ENCODE peak calls at places on chromosomes 16 and 17, in ten cellular contexts. One of them, this sample, is unnamed.

GRCh38 chr17:5027299-5027698 is 7.9 kb downstream of the SLC52A1 start:
- DNase-seq in CD8-positive, alpha-beta T cell: no peak
- DNase-seq in NCI-H2081: no peak
- DNase-seq in stimulated activated CD4-positive, alpha-beta T cell treated with anti-CD3 and anti-CD28 coated beads, Interleukin-4, amount 100 ng/mL, for 24 hours: no peak
- DNase-seq in iPS-NIHi11: no peak
- DNase-seq in AML-193: no peak
- DNase-seq in ACHN: no peak
- DNase-seq in T-helper 2 cell: no peak
- DNase-seq in Karpas-422: no peak
- DNase-seq in A549: no peak
- DNase-seq in this sample: no peak

GRCh38 chr17:49508061-49508865 is 13.2 kb downstream of the NGFR start:
- DNase-seq in CD8-positive, alpha-beta T cell: no peak
- DNase-seq in T-helper 2 cell: no peak
- DNase-seq in AML-193: no peak
- DNase-seq in iPS-NIHi11: peak; percentile 73
- DNase-seq in A549: peak; percentile 78
- DNase-seq in stimulated activated CD4-positive, alpha-beta T cell treated with anti-CD3 and anti-CD28 coated beads, Interleukin-4, amount 100 ng/mL, for 24 hours: no peak
- DNase-seq in Karpas-422: no peak
- DNase-seq in NCI-H2081: peak; percentile 50
- DNase-seq in ACHN: no peak
- DNase-seq in this sample: no peak

GRCh38 chr16:47886631-47887415 is 269.0 kb downstream of the ABCC12 start:
- DNase-seq in ACHN: no peak
- DNase-seq in T-helper 2 cell: no peak
- DNase-seq in iPS-NIHi11: no peak
- DNase-seq in stimulated activated CD4-positive, alpha-beta T cell treated with anti-CD3 and anti-CD28 coated beads, Interleukin-4, amount 100 ng/mL, for 24 hours: no peak
- DNase-seq in NCI-H2081: peak; percentile 47
- DNase-seq in CD8-positive, alpha-beta T cell: no peak
- DNase-seq in A549: no peak
- DNase-seq in Karpas-422: no peak
- DNase-seq in AML-193: no peak
- DNase-seq in this sample: no peak

GRCh38 chr16:46894011-46894672 is 10.0 kb downstream of the GPT2 start:
- DNase-seq in iPS-NIHi11: no peak
- DNase-seq in Karpas-422: no peak
- DNase-seq in ACHN: no peak
- DNase-seq in NCI-H2081: no peak
- DNase-seq in stimulated activated CD4-positive, alpha-beta T cell treated with anti-CD3 and anti-CD28 coated beads, Interleukin-4, amount 100 ng/mL, for 24 hours: no peak
- DNase-seq in AML-193: no peak
- DNase-seq in A549: no peak
- DNase-seq in T-helper 2 cell: no peak
- DNase-seq in CD8-positive, alpha-beta T cell: no peak
- DNase-seq in this sample: no peak

GRCh38 chr16:85998178-85998867 is 99.4 kb downstream of the IRF8 start:
- DNase-seq in AML-193: no peak
- DNase-seq in ACHN: no peak
- DNase-seq in iPS-NIHi11: no peak
- DNase-seq in NCI-H2081: no peak
- DNase-seq in A549: no peak
- DNase-seq in T-helper 2 cell: no peak
- DNase-seq in CD8-positive, alpha-beta T cell: no peak
- DNase-seq in stimulated activated CD4-positive, alpha-beta T cell treated with anti-CD3 and anti-CD28 coated beads, Interleukin-4, amount 100 ng/mL, for 24 hours: no peak
- DNase-seq in Karpas-422: no peak
- DNase-seq in this sample: no peak

GRCh38 chr17:33322063-33322462 is 29.0 kb upstream of the ASIC2 start:
- DNase-seq in CD8-positive, alpha-beta T cell: no peak
- DNase-seq in AML-193: no peak
- DNase-seq in iPS-NIHi11: no peak
- DNase-seq in stimulated activated CD4-positive, alpha-beta T cell treated with anti-CD3 and anti-CD28 coated beads, Interleukin-4, amount 100 ng/mL, for 24 hours: no peak
- DNase-seq in ACHN: no peak
- DNase-seq in T-helper 2 cell: no peak
- DNase-seq in A549: no peak
- DNase-seq in NCI-H2081: no peak
- DNase-seq in Karpas-422: no peak
- DNase-seq in this sample: no peak

GRCh38 chr16:15950167-15950854 is 895 bp downstream of the ABCC1 start:
- DNase-seq in Karpas-422: peak; percentile 76
- DNase-seq in AML-193: peak; percentile 25
- DNase-seq in NCI-H2081: peak; percentile 29
- DNase-seq in ACHN: peak; percentile 43
- DNase-seq in T-helper 2 cell: peak; percentile 36
- DNase-seq in iPS-NIHi11: peak; percentile 53
- DNase-seq in stimulated activated CD4-positive, alpha-beta T cell treated with anti-CD3 and anti-CD28 coated beads, Interleukin-4, amount 100 ng/mL, for 24 hours: peak; percentile 51
- DNase-seq in A549: no peak
- DNase-seq in CD8-positive, alpha-beta T cell: no peak
- DNase-seq in this sample: no peak

GRCh38 chr16:54938351-54939346 is 8.0 kb downstream of the IRX5 start:
- DNase-seq in NCI-H2081: peak; percentile 10
- DNase-seq in Karpas-422: no peak
- DNase-seq in CD8-positive, alpha-beta T cell: no peak
- DNase-seq in A549: no peak
- DNase-seq in AML-193: no peak
- DNase-seq in ACHN: no peak
- DNase-seq in stimulated activated CD4-positive, alpha-beta T cell treated with anti-CD3 and anti-CD28 coated beads, Interleukin-4, amount 100 ng/mL, for 24 hours: no peak
- DNase-seq in T-helper 2 cell: no peak
- DNase-seq in iPS-NIHi11: no peak
- DNase-seq in this sample: no peak

GRCh38 chr16:66426112-66427035 is 721 bp upstream of the BEAN1 start:
- DNase-seq in Karpas-422: no peak
- DNase-seq in T-helper 2 cell: no peak
- DNase-seq in iPS-NIHi11: peak; percentile 51
- DNase-seq in stimulated activated CD4-positive, alpha-beta T cell treated with anti-CD3 and anti-CD28 coated beads, Interleukin-4, amount 100 ng/mL, for 24 hours: no peak
- DNase-seq in AML-193: no peak
- DNase-seq in CD8-positive, alpha-beta T cell: no peak
- DNase-seq in ACHN: no peak
- DNase-seq in A549: no peak
- DNase-seq in NCI-H2081: no peak
- DNase-seq in this sample: peak; percentile 4

GRCh38 chr17:64694207-64694606 is 32.1 kb upstream of the SMURF2 start:
- DNase-seq in ACHN: no peak
- DNase-seq in AML-193: peak; percentile 24
- DNase-seq in Karpas-422: no peak
- DNase-seq in T-helper 2 cell: no peak
- DNase-seq in NCI-H2081: no peak
- DNase-seq in stimulated activated CD4-positive, alpha-beta T cell treated with anti-CD3 and anti-CD28 coated beads, Interleukin-4, amount 100 ng/mL, for 24 hours: no peak
- DNase-seq in A549: peak; percentile 66
- DNase-seq in CD8-positive, alpha-beta T cell: no peak
- DNase-seq in iPS-NIHi11: no peak
- DNase-seq in this sample: no peak

GRCh38 chr16:19874026-19874425 is 10.6 kb downstream of the GPRC5B start:
- DNase-seq in T-helper 2 cell: no peak
- DNase-seq in Karpas-422: no peak
- DNase-seq in A549: no peak
- DNase-seq in stimulated activated CD4-positive, alpha-beta T cell treated with anti-CD3 and anti-CD28 coated beads, Interleukin-4, amount 100 ng/mL, for 24 hours: no peak
- DNase-seq in ACHN: no peak
- DNase-seq in NCI-H2081: no peak
- DNase-seq in iPS-NIHi11: no peak
- DNase-seq in CD8-positive, alpha-beta T cell: no peak
- DNase-seq in AML-193: no peak
- DNase-seq in this sample: no peak

GRCh38 chr17:1087381-1088241 is 90.7 kb downstream of the TIMM22 start:
- DNase-seq in A549: peak; percentile 64
- DNase-seq in ACHN: no peak
- DNase-seq in NCI-H2081: peak; percentile 94
- DNase-seq in AML-193: no peak
- DNase-seq in T-helper 2 cell: no peak
- DNase-seq in CD8-positive, alpha-beta T cell: no peak
- DNase-seq in iPS-NIHi11: peak; percentile 90
- DNase-seq in stimulated activated CD4-positive, alpha-beta T cell treated with anti-CD3 and anti-CD28 coated beads, Interleukin-4, amount 100 ng/mL, for 24 hours: no peak
- DNase-seq in Karpas-422: peak; percentile 59
- DNase-seq in this sample: no peak

GRCh38 chr17:63629627-63630026 is 7.4 kb downstream of the MAP3K3 start:
- DNase-seq in Karpas-422: no peak
- DNase-seq in iPS-NIHi11: no peak
- DNase-seq in AML-193: no peak
- DNase-seq in stimulated activated CD4-positive, alpha-beta T cell treated with anti-CD3 and anti-CD28 coated beads, Interleukin-4, amount 100 ng/mL, for 24 hours: no peak
- DNase-seq in CD8-positive, alpha-beta T cell: no peak
- DNase-seq in ACHN: no peak
- DNase-seq in NCI-H2081: no peak
- DNase-seq in A549: no peak
- DNase-seq in T-helper 2 cell: no peak
- DNase-seq in this sample: no peak

GRCh38 chr17:14919580-14920160 is 345.5 kb downstream of the PMP22 start:
- DNase-seq in Karpas-422: no peak
- DNase-seq in AML-193: no peak
- DNase-seq in CD8-positive, alpha-beta T cell: no peak
- DNase-seq in NCI-H2081: no peak
- DNase-seq in A549: no peak
- DNase-seq in stimulated activated CD4-positive, alpha-beta T cell treated with anti-CD3 and anti-CD28 coated beads, Interleukin-4, amount 100 ng/mL, for 24 hours: no peak
- DNase-seq in T-helper 2 cell: no peak
- DNase-seq in iPS-NIHi11: no peak
- DNase-seq in ACHN: no peak
- DNase-seq in this sample: no peak

GRCh38 chr16:59259074-59259963 is 525.2 kb upstream of the GOT2 start:
- DNase-seq in AML-193: no peak
- DNase-seq in NCI-H2081: no peak
- DNase-seq in T-helper 2 cell: peak; percentile 23
- DNase-seq in A549: no peak
- DNase-seq in Karpas-422: no peak
- DNase-seq in ACHN: no peak
- DNase-seq in CD8-positive, alpha-beta T cell: no peak
- DNase-seq in stimulated activated CD4-positive, alpha-beta T cell treated with anti-CD3 and anti-CD28 coated beads, Interleukin-4, amount 100 ng/mL, for 24 hours: no peak
- DNase-seq in iPS-NIHi11: no peak
- DNase-seq in this sample: peak; percentile 11

This sample was measured in KG1.